ENCODE peak calls at places on chromosomes 6 and 20, in ten cellular contexts. E is activated CD8-positive, alpha-beta T cell treated with anti-CD3 and anti-CD28 coated beads for 36 hours; M is HFFc6; S is tibial artery; D is left ventricle myocardium inferior; K is thoracic aorta; T is fibroblast of lung; U is GM06990; P is natural killer cell; L is colonic mucosa. G is an unnamed sample.
A peak's percentile ranks its signal among the peaks of the same experiment; 100 is the strongest.

GRCh38 chr6:38234934-38235678 is 404.6 kb downstream of the BTBD9 start:
- DNase-seq in T (no peak), L (no peak), P (no peak), U (peak; percentile 45), D (no peak), M (no peak), S (no peak), K (no peak), E (no peak), G (peak; percentile 58)

GRCh38 chr20:62010551-62011402 is 54.9 kb downstream of the TAF4 start:
- DNase-seq in P (peak; percentile 41), E (peak; percentile 73), L (peak; percentile 55), T (peak; percentile 65), K (no peak), U (no peak), S (no peak), D (peak; percentile 46), M (peak; percentile 33), G (peak; percentile 80)

GRCh38 chr6:167664678-167665445 is 161.8 kb upstream of the AFDN start:
- DNase-seq in K (no peak), D (no peak), T (no peak), M (no peak), L (no peak), U (no peak), E (no peak), S (no peak), P (no peak), G (no peak)

GRCh38 chr20:17972121-17972520 is 3.3 kb downstream of the MGME1 start:
- DNase-seq in E (no peak), T (peak; percentile 36), U (no peak), P (no peak), K (no peak), M (no peak), S (no peak), L (no peak), D (no peak), G (no peak)

GRCh38 chr20:10864076-10864672 is 190.4 kb upstream of the JAG1 start:
- DNase-seq in D (peak; percentile 25), K (no peak), P (no peak), U (no peak), M (no peak), T (peak; percentile 62), S (no peak), L (peak; percentile 89), E (no peak), G (no peak)

GRCh38 chr20:50368813-50369224 is 141.4 kb upstream of the PTPN1 start:
- DNase-seq in M (no peak), T (peak; percentile 89), U (no peak), D (no peak), P (no peak), S (no peak), E (no peak), L (no peak), K (no peak), G (no peak)

GRCh38 chr20:14576478-14576877 is 239.1 kb upstream of the FLRT3 start:
- DNase-seq in P (no peak), D (no peak), E (no peak), L (no peak), U (no peak), M (no peak), T (no peak), K (no peak), S (no peak), G (no peak)

GRCh38 chr6:100865525-100865924 is 15.6 kb downstream of the ASCC3 start:
- DNase-seq in K (no peak), P (no peak), D (no peak), U (no peak), S (no peak), L (no peak), E (no peak), M (no peak), T (no peak), G (no peak)

GRCh38 chr6:168104636-168105035 is 25.6 kb upstream of the FRMD1 start:
- DNase-seq in L (no peak), S (no peak), U (no peak), M (no peak), P (no peak), E (no peak), D (peak; percentile 1), T (no peak), K (no peak), G (no peak)

GRCh38 chr6:73695619-73696421 is at the start of gene CD109:
- DNase-seq in K (no peak), D (peak; percentile 40), T (peak; percentile 77), L (peak; percentile 25), P (peak; percentile 19), M (peak; percentile 78), E (peak; percentile 86), U (peak; percentile 43), S (peak; percentile 71), G (peak; percentile 52)

GRCh38 chr20:49103019-49103418 is 56.9 kb downstream of the CSE1L start:
- DNase-seq in S (no peak), K (no peak), P (no peak), T (no peak), D (no peak), U (no peak), L (no peak), M (no peak), E (no peak), G (no peak)

GRCh38 chr6:148693882-148694484 is 52.8 kb upstream of the UST start:
- DNase-seq in K (no peak), D (no peak), P (no peak), T (no peak), M (no peak), U (peak; percentile 54), S (no peak), L (no peak), E (no peak), G (no peak)

GRCh38 chr6:129069006-129069405 is 186.1 kb downstream of the LAMA2 start:
- DNase-seq in D (no peak), T (peak; percentile 10), E (no peak), S (no peak), P (no peak), K (no peak), L (no peak), U (no peak), M (no peak), G (no peak)

GRCh38 chr20:16407251-16408067 is 165.8 kb downstream of the KIF16B start:
- DNase-seq in K (no peak), L (no peak), E (no peak), T (no peak), M (no peak), P (no peak), D (no peak), U (no peak), S (no peak), G (no peak)

GRCh38 chr20:1628621-1629020 is 8.8 kb upstream of the SIRPB1 start:
- DNase-seq in E (no peak), L (no peak), D (no peak), M (no peak), T (no peak), U (no peak), P (no peak), S (no peak), K (no peak), G (no peak)
- TF ChIP-seq CTCF in E (no peak), L (no peak), D (no peak), M (no peak), T (no peak), U (no peak), P (no peak), S (no peak), K (no peak), G (no peak)

DNA sequence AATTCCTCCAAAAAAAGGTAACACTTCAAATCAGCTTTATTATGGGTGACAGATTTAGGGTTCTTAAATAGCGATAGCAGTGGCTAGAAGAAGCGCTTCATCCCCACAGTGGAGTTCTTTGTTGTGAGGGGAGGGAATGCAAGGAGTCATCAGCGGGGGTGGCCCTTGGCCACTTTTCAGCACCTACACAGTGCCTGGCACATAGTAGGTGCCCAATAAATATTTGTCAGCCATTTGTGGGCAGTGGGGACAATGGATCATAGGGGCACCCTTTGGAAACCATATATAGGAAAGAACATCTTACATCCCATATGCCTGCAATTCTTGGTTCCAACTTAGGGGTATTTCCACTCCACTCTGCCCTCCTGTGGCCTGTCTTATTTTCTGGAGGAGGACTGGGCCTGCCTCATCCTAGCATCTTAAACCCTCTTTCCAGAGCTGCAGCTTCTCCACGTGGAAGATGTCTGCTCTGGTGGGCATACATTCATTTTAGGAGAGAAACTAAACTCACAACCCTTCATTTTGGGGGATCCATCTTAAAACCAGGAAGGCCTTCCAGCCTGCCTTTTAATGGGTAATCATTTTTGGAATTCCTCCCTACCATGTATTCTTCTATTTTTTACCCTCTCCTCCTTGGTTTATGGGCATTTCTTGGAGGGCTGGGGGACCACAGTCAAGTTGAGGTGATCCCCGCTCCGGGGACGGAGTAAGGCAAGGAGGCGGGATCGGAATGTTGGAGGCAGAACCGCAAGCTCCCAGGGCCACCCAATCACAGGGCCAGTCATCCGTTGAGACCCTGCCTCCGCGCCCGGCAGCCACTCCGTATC is 2.6 kb upstream of the GPSM3 start:
- DNase-seq in L (peak; percentile 60), M (peak; percentile 68), K (no peak), S (no peak), T (peak; percentile 73), D (no peak), E (peak; percentile 59), P (peak; percentile 25), U (no peak), G (no peak)
- TF ChIP-seq CTCF in L (no peak), M (peak; percentile 72), K (peak; percentile 38), S (peak; percentile 43), T (peak; percentile 67), D (peak; percentile 25), E (peak; percentile 68), P (peak; percentile 61), U (peak; percentile 52), G (peak; percentile 44)

GRCh38 chr6:7229376-7230326 is 83.3 kb downstream of the SSR1 start:
- DNase-seq in K (no peak), P (no peak), M (no peak), U (no peak), S (no peak), E (no peak), L (no peak), D (no peak), T (no peak), G (no peak)

GRCh38 chr6:7222197-7222596 is 90.8 kb downstream of the SSR1 start:
- DNase-seq in M (no peak), U (no peak), E (no peak), T (no peak), L (no peak), P (no peak), D (no peak), S (no peak), K (no peak), G (no peak)

GRCh38 chr6:7228662-7229375 is 84.2 kb downstream of the SSR1 start:
- DNase-seq in S (no peak), U (no peak), T (no peak), L (no peak), E (no peak), M (no peak), K (no peak), D (no peak), P (no peak), G (no peak)

GRCh38 chr6:7219310-7219709 is 93.7 kb downstream of the SSR1 start:
- DNase-seq in D (no peak), E (peak; percentile 72), K (no peak), S (no peak), L (no peak), M (peak; percentile 37), P (no peak), U (no peak), T (peak; percentile 51), G (no peak)

GRCh38 chr6:7224726-7225125 is 88.3 kb downstream of the SSR1 start:
- DNase-seq in S (no peak), P (no peak), T (no peak), U (no peak), M (no peak), D (no peak), E (no peak), K (no peak), L (no peak), G (no peak)
- TF ChIP-seq CTCF in S (no peak), P (no peak), T (no peak), U (no peak), M (no peak), D (no peak), E (no peak), K (no peak), L (no peak), G (no peak)

GRCh38 chr6:52564856-52565255 is 12.0 kb downstream of the TRAM2 start:
- DNase-seq in D (no peak), K (no peak), M (no peak), E (no peak), U (no peak), S (no peak), T (no peak), P (no peak), L (no peak), G (no peak)
- TF ChIP-seq CTCF in D (no peak), K (no peak), M (no peak), E (no peak), U (no peak), S (no peak), T (no peak), P (no peak), L (no peak), G (no peak)